ENCODE peak calls at places on chromosomes 13 and 19, in six cellular contexts. Z, K, C, B, N and J are unnamed samples.

GRCh38 chr19:44947041-44947581 is 1.3 kb downstream of the APOC2 start:
- DNase-seq in C (no peak), N (no peak), B (no peak), Z (no peak), K (no peak), J (no peak)

GRCh38 chr19:34316741-34317241 is 48.2 kb upstream of the GPI start:
- DNase-seq in C (no peak), N (no peak), B (no peak), K (peak; percentile 40), Z (no peak), J (no peak)

GRCh38 chr19:13079542-13079986 is 23.1 kb downstream of the LYL1 start:
- DNase-seq in B (no peak), K (peak; percentile 36), N (no peak), Z (no peak), C (no peak), J (no peak)

GRCh38 chr13:19083340-19083739 is 98.3 kb downstream of the TUBA3C start:
- DNase-seq in N (no peak), Z (no peak), C (no peak), K (no peak), B (no peak), J (no peak)

GRCh38 chr19:51477343-51477742 is 996 bp upstream of the CEACAM18 start:
- DNase-seq in N (no peak), B (no peak), Z (no peak), C (no peak), K (no peak), J (no peak)

GRCh38 chr19:35136977-35137702 is 1.5 kb upstream of the FXYD1 start:
- DNase-seq in C (no peak), Z (no peak), B (no peak), K (no peak), N (no peak), J (no peak)

GRCh38 chr19:33418461-33418860 is 45.0 kb downstream of the CEBPG start:
- DNase-seq in K (no peak), B (no peak), N (no peak), C (no peak), Z (no peak), J (no peak)

GRCh38 chr13:109773276-109773675 is 13.1 kb downstream of the IRS2 start:
- DNase-seq in N (no peak), B (no peak), Z (no peak), C (no peak), K (peak; percentile 60), J (no peak)

GRCh38 chr13:99935772-99936171 is 35.8 kb downstream of the ZIC5 start:
- DNase-seq in Z (no peak), B (no peak), N (no peak), C (no peak), K (no peak), J (no peak)

GRCh38 chr13:109682534-109683244 is 103.7 kb downstream of the IRS2 start:
- DNase-seq in N (no peak), C (no peak), B (no peak), Z (no peak), K (no peak), J (no peak)

GRCh38 chr13:46324976-46325375 is 62.1 kb downstream of the RUBCNL start:
- DNase-seq in Z (no peak), C (no peak), K (no peak), N (no peak), B (no peak), J (no peak)

GRCh38 chr13:114110091-114110829 is 22.2 kb downstream of the RASA3 start:
- DNase-seq in C (no peak), Z (peak; percentile 66), K (peak; percentile 54), N (peak; percentile 76), B (no peak), J (no peak)

GRCh38 chr19:17784201-17785008 is 10.5 kb upstream of the B3GNT3 start:
- DNase-seq in K (peak; percentile 70), N (peak; percentile 77), B (peak; percentile 89), Z (peak; percentile 66), C (no peak), J (no peak)

GRCh38 chr19:35828694-35829301 is 16.2 kb upstream of the PRODH2 start:
- DNase-seq in B (peak; percentile 62), Z (no peak), N (peak; percentile 44), K (peak; percentile 60), C (no peak), J (peak; percentile 14)

GRCh38 chr13:48580185-48580803 is 47.4 kb upstream of the RCBTB2 start:
- DNase-seq in K (peak; percentile 51), B (peak; percentile 23), N (peak; percentile 68), Z (peak; percentile 62), C (no peak), J (peak; percentile 30)

GRCh38 chr19:34273121-34273845 is 18.9 kb downstream of the GARRE1 start:
- DNase-seq in K (no peak), N (no peak), Z (no peak), B (no peak), C (no peak), J (no peak)

GRCh38 chr19:7595466-7596133 is at the start of gene CAMSAP3:
- DNase-seq in C (no peak), Z (no peak), B (peak; percentile 86), N (peak; percentile 70), K (no peak), J (peak; percentile 88)

GRCh38 chr19:2627319-2627829 is 75.1 kb downstream of the GNG7 start:
- DNase-seq in Z (peak; percentile 53), N (peak; percentile 58), B (no peak), C (peak; percentile 30), K (peak; percentile 100), J (no peak)

GRCh38 chr19:14333101-14333871 is 48.0 kb upstream of the ADGRE5 start:
- DNase-seq in K (peak; percentile 31), Z (no peak), B (peak; percentile 80), C (no peak), N (peak; percentile 12), J (no peak)